ENCODE peak calls at places on chromosomes 11 and 22, in ten cellular contexts. J is adrenal gland, E is GM23338, P is astrocyte of the spinal cord, Z is PC-9, M is neural progenitor cell, F is colonic mucosa, B is trophoblast cell, K is HCT116, S is brain microvascular endothelial cell. X is an unnamed sample.

GRCh38 chr11:120210651-120211521 is at the start of gene OAF:
- DNase-seq in J (peak), E (peak), P (peak), Z (peak), M (peak), F (peak), B (peak), K (peak), S (peak), X (peak)

GRCh38 chr11:60988658-60989057 is 17.2 kb downstream of the CD6 start:
- DNase-seq in J (no peak), E (no peak), P (no peak), Z (no peak), M (no peak), F (no peak), B (no peak), K (no peak), S (no peak), X (no peak)

GRCh38 chr11:13462311-13462927 is 603 bp downstream of the BTBD10 start:
- DNase-seq in J (peak), E (peak), P (peak), Z (peak), M (peak), F (peak), B (peak), K (peak), S (peak), X (no peak)

GRCh38 chr11:61532136-61533038 is 23.8 kb downstream of the LRRC10B start:
- DNase-seq in J (no peak), E (peak), P (no peak), Z (peak), M (peak), F (peak), B (peak), K (no peak), S (no peak), X (no peak)

GRCh38 chr11:86519064-86519911 is 144.6 kb downstream of the CCDC81 start:
- DNase-seq in J (no peak), E (no peak), P (peak), Z (no peak), M (no peak), F (no peak), B (peak), K (no peak), S (peak), X (no peak)

GRCh38 chr11:92696076-92696475 is 273.4 kb upstream of the MTNR1B start:
- DNase-seq in J (no peak), E (no peak), P (no peak), Z (no peak), M (no peak), F (no peak), B (peak), K (no peak), S (no peak), X (no peak)

GRCh38 chr11:111598546-111598945 is 3.7 kb upstream of the SIK2 start:
- DNase-seq in J (no peak), E (no peak), P (no peak), Z (no peak), M (no peak), F (no peak), B (no peak), K (no peak), S (no peak), X (peak)

GRCh38 chr11:72598901-72599300 is 75.3 kb downstream of the PDE2A start:
- DNase-seq in J (peak), E (peak), P (no peak), Z (peak), M (peak), F (peak), B (peak), K (no peak), S (peak), X (no peak)

GRCh38 chr22:22067192-22067591 is 84.6 kb upstream of the TOP3B start:
- DNase-seq in J (no peak), E (no peak), P (no peak), Z (no peak), M (no peak), F (no peak), B (no peak), K (no peak), S (no peak), X (no peak)

GRCh38 chr22:38694945-38695344 is 5.8 kb downstream of the JOSD1 start:
- DNase-seq in J (no peak), E (no peak), P (no peak), Z (no peak), M (no peak), F (no peak), B (peak), K (no peak), S (no peak), X (no peak)

GRCh38 chr22:38698407-38699094 is 2.2 kb downstream of the JOSD1 start:
- DNase-seq in J (no peak), E (no peak), P (no peak), Z (no peak), M (no peak), F (no peak), B (peak), K (no peak), S (no peak), X (no peak)

GRCh38 chr22:38696606-38697005 is 4.1 kb downstream of the JOSD1 start:
- DNase-seq in J (no peak), E (no peak), P (peak), Z (peak), M (no peak), F (no peak), B (peak), K (peak), S (peak), X (no peak)

GRCh38 chr22:38699143-38699542 is 1.6 kb downstream of the JOSD1 start:
- DNase-seq in J (no peak), E (no peak), P (no peak), Z (no peak), M (no peak), F (no peak), B (no peak), K (no peak), S (no peak), X (no peak)

GRCh38 chr22:38697055-38697980 is 3.4 kb downstream of the JOSD1 start:
- DNase-seq in J (no peak), E (no peak), P (peak), Z (peak), M (peak), F (peak), B (peak), K (no peak), S (peak), X (no peak)
- H3K4me3 ChIP-seq in J (no peak), E (peak), P (peak), Z (peak), M (peak), F (peak), B (no peak), K (peak), S (peak), X (no peak)

GRCh38 chr11:3709977-3710376 is 38.8 kb upstream of the CHRNA10 start:
- DNase-seq in J (no peak), E (peak), P (peak), Z (no peak), M (no peak), F (no peak), B (no peak), K (no peak), S (no peak), X (no peak)
- H3K4me3 ChIP-seq in J (no peak), E (peak), P (no peak), Z (no peak), M (no peak), F (no peak), B (no peak), K (no peak), S (no peak), X (no peak)

DNA sequence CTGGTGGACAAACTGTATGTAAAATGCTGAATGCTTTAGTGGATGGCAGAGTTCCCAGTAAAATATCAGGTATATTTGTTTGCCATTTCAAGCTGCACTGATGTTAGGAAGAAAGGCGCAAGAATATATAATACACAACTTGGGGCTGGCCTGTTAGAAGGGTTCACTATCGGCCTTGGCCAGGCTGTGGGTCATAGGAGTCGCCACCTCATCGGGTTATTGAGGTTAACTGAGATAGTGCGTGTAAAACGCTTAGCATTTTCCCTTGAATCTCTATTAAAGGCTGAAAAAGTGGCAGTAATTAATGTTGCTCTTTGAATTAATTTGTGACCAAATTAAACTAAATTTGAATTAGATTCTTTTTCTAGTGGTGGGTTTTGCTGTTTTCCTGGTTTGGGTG is 5.1 kb downstream of the FAM118A start:
- DNase-seq in J (no peak), E (no peak), P (no peak), Z (no peak), M (no peak), F (no peak), B (no peak), K (no peak), S (no peak), X (no peak)
- H3K4me3 ChIP-seq in J (no peak), E (no peak), P (no peak), Z (no peak), M (no peak), F (no peak), B (no peak), K (no peak), S (no peak), X (no peak)

GRCh38 chr11:67628710-67629385 is 889 bp downstream of the NUDT8 start:
- DNase-seq in J (no peak), E (no peak), P (no peak), Z (no peak), M (no peak), F (no peak), B (no peak), K (no peak), S (no peak), X (no peak)
- H3K4me3 ChIP-seq in J (peak), E (peak), P (no peak), Z (peak), M (peak), F (peak), B (no peak), K (peak), S (peak), X (peak)

DNA sequence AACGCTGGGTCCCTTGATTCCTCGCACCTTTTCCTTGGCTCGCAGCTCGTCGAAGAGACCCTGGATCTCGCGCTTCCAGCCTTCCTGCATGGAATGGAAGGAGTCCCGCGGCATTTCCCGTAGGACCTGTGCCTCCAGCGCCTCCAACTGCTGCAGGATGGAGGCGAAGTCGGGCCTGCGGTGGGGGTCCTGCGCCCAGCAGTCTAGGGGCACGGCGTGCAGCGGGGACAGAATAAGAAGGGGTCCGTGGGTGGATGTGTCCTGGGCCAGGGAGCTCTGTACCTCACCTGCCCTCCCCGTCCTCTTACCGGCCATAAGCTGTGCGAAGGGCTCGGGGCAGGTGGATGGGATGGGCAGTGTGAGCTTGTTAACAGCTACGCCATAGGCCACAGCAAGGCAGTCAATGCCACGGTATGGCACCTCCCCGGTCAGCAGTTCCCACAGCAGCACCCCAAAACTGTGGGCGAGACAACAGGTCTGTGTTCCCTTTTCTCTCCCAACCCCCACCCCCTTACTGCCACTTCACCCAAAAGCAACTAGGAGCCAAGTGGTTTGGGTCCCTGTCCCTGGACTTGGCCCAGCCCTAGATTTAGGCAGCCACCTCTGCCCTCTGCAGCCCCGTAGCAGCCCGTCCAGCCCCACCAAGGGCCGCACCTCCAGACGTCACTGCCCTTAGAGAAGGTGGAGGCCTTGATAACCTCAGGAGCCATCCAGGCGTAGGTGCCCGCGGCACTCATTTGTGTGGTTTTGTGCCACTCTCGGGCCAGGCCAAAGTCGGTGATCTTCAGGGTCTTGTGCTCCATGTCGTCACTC is 6.2 kb downstream of the MAP3K11 start:
- DNase-seq in J (no peak), E (no peak), P (no peak), Z (no peak), M (no peak), F (no peak), B (no peak), K (no peak), S (no peak), X (no peak)
- H3K4me3 ChIP-seq in J (no peak), E (peak), P (no peak), Z (no peak), M (peak), F (no peak), B (peak), K (peak), S (peak), X (peak)